ENCODE peak calls at places on chromosomes 5 and 9, in nine cellular contexts. One of them, this sample, is unnamed.

GRCh38 chr5:136155769-136156168 is 23.1 kb downstream of the SMAD5 start:
- DNase-seq in OCI-LY7: no peak
- DNase-seq in adrenal gland: no peak
- DNase-seq in kidney: no peak
- DNase-seq in endodermal cell: no peak
- DNase-seq in neural crest cell: no peak
- DNase-seq in CD8-positive, alpha-beta T cell: no peak
- DNase-seq in GM13977: no peak
- DNase-seq in RWPE1: no peak
- DNase-seq in this sample: no peak

GRCh38 chr9:133834080-133834976 is 96.2 kb upstream of the SARDH start:
- DNase-seq in kidney: peak
- DNase-seq in adrenal gland: no peak
- DNase-seq in GM13977: no peak
- DNase-seq in RWPE1: no peak
- DNase-seq in OCI-LY7: no peak
- DNase-seq in neural crest cell: no peak
- DNase-seq in endodermal cell: no peak
- DNase-seq in CD8-positive, alpha-beta T cell: no peak
- DNase-seq in this sample: no peak

GRCh38 chr9:38141751-38142150 is 72.7 kb upstream of the SHB start:
- DNase-seq in OCI-LY7: no peak
- DNase-seq in CD8-positive, alpha-beta T cell: no peak
- DNase-seq in neural crest cell: no peak
- DNase-seq in GM13977: no peak
- DNase-seq in kidney: no peak
- DNase-seq in adrenal gland: no peak
- DNase-seq in RWPE1: peak
- DNase-seq in endodermal cell: peak
- DNase-seq in this sample: no peak

GRCh38 chr9:123957168-123957721 is 27.3 kb upstream of the DENND1A start:
- DNase-seq in adrenal gland: no peak
- DNase-seq in endodermal cell: no peak
- DNase-seq in kidney: no peak
- DNase-seq in RWPE1: no peak
- DNase-seq in OCI-LY7: no peak
- DNase-seq in GM13977: no peak
- DNase-seq in CD8-positive, alpha-beta T cell: no peak
- DNase-seq in neural crest cell: no peak
- DNase-seq in this sample: no peak

GRCh38 chr5:137705106-137705505 is 30.8 kb downstream of the KLHL3 start:
- DNase-seq in OCI-LY7: no peak
- DNase-seq in GM13977: no peak
- DNase-seq in neural crest cell: no peak
- DNase-seq in endodermal cell: peak
- DNase-seq in kidney: no peak
- DNase-seq in CD8-positive, alpha-beta T cell: no peak
- DNase-seq in adrenal gland: no peak
- DNase-seq in RWPE1: no peak
- DNase-seq in this sample: no peak

GRCh38 chr5:135231289-135231688 is 167.7 kb downstream of the MACROH2A1 start:
- DNase-seq in RWPE1: no peak
- DNase-seq in OCI-LY7: no peak
- DNase-seq in neural crest cell: no peak
- DNase-seq in kidney: peak
- DNase-seq in CD8-positive, alpha-beta T cell: no peak
- DNase-seq in GM13977: no peak
- DNase-seq in endodermal cell: no peak
- DNase-seq in adrenal gland: no peak
- DNase-seq in this sample: peak

GRCh38 chr9:127683723-127684122 is 23.1 kb upstream of the CFAP157 start:
- DNase-seq in kidney: no peak
- DNase-seq in endodermal cell: no peak
- DNase-seq in neural crest cell: no peak
- DNase-seq in CD8-positive, alpha-beta T cell: no peak
- DNase-seq in GM13977: no peak
- DNase-seq in RWPE1: no peak
- DNase-seq in adrenal gland: no peak
- DNase-seq in OCI-LY7: no peak
- DNase-seq in this sample: no peak

GRCh38 chr9:107487521-107488399 is 1.8 kb downstream of the KLF4 start:
- DNase-seq in neural crest cell: peak
- DNase-seq in GM13977: peak
- DNase-seq in CD8-positive, alpha-beta T cell: no peak
- DNase-seq in kidney: peak
- DNase-seq in OCI-LY7: no peak
- DNase-seq in endodermal cell: peak
- DNase-seq in RWPE1: no peak
- DNase-seq in adrenal gland: peak
- DNase-seq in this sample: no peak

GRCh38 chr5:15009420-15009819 is 137.8 kb upstream of the ANKH start:
- DNase-seq in CD8-positive, alpha-beta T cell: no peak
- DNase-seq in neural crest cell: no peak
- DNase-seq in GM13977: no peak
- DNase-seq in adrenal gland: peak
- DNase-seq in kidney: no peak
- DNase-seq in RWPE1: peak
- DNase-seq in OCI-LY7: no peak
- DNase-seq in endodermal cell: no peak
- DNase-seq in this sample: no peak

GRCh38 chr5:37739817-37740261 is 100.0 kb downstream of the GDNF start:
- DNase-seq in OCI-LY7: no peak
- DNase-seq in adrenal gland: peak
- DNase-seq in kidney: no peak
- DNase-seq in RWPE1: no peak
- DNase-seq in neural crest cell: no peak
- DNase-seq in CD8-positive, alpha-beta T cell: no peak
- DNase-seq in endodermal cell: no peak
- DNase-seq in GM13977: no peak
- DNase-seq in this sample: no peak

GRCh38 chr5:99004960-99005359 is 76.2 kb upstream of the CHD1 start:
- DNase-seq in CD8-positive, alpha-beta T cell: no peak
- DNase-seq in endodermal cell: no peak
- DNase-seq in GM13977: peak
- DNase-seq in adrenal gland: no peak
- DNase-seq in kidney: no peak
- DNase-seq in neural crest cell: no peak
- DNase-seq in OCI-LY7: no peak
- DNase-seq in RWPE1: no peak
- DNase-seq in this sample: no peak

GRCh38 chr9:8857330-8858249 is 1058.0 kb upstream of the DMAC1 start:
- DNase-seq in kidney: peak
- DNase-seq in neural crest cell: peak
- DNase-seq in endodermal cell: peak
- DNase-seq in GM13977: peak
- DNase-seq in OCI-LY7: no peak
- DNase-seq in CD8-positive, alpha-beta T cell: no peak
- DNase-seq in RWPE1: no peak
- DNase-seq in adrenal gland: peak
- DNase-seq in this sample: peak

GRCh38 chr9:104301770-104302169 is 202.3 kb upstream of the OR13F1 start:
- DNase-seq in neural crest cell: no peak
- DNase-seq in adrenal gland: no peak
- DNase-seq in CD8-positive, alpha-beta T cell: no peak
- DNase-seq in GM13977: no peak
- DNase-seq in OCI-LY7: no peak
- DNase-seq in kidney: no peak
- DNase-seq in endodermal cell: no peak
- DNase-seq in RWPE1: no peak
- DNase-seq in this sample: no peak

GRCh38 chr5:36696059-36696673 is 89.8 kb downstream of the SLC1A3 start:
- DNase-seq in kidney: no peak
- DNase-seq in endodermal cell: peak
- DNase-seq in RWPE1: peak
- DNase-seq in neural crest cell: peak
- DNase-seq in CD8-positive, alpha-beta T cell: no peak
- DNase-seq in OCI-LY7: peak
- DNase-seq in GM13977: peak
- DNase-seq in adrenal gland: peak
- DNase-seq in this sample: no peak

GRCh38 chr9:134455951-134456739 is 129.9 kb downstream of the RXRA start:
- DNase-seq in kidney: peak
- DNase-seq in adrenal gland: peak
- DNase-seq in neural crest cell: no peak
- DNase-seq in CD8-positive, alpha-beta T cell: peak
- DNase-seq in OCI-LY7: no peak
- DNase-seq in RWPE1: peak
- DNase-seq in GM13977: peak
- DNase-seq in endodermal cell: no peak
- DNase-seq in this sample: no peak

GRCh38 chr5:141960018-141960417 is 2.0 kb upstream of the PCDH12 start:
- DNase-seq in adrenal gland: peak
- DNase-seq in endodermal cell: no peak
- DNase-seq in RWPE1: no peak
- DNase-seq in OCI-LY7: peak
- DNase-seq in kidney: no peak
- DNase-seq in neural crest cell: no peak
- DNase-seq in CD8-positive, alpha-beta T cell: no peak
- DNase-seq in GM13977: no peak
- DNase-seq in this sample: no peak

GRCh38 chr9:81632599-81632998 is 56.7 kb downstream of the TLE1 start:
- DNase-seq in endodermal cell: no peak
- DNase-seq in neural crest cell: no peak
- DNase-seq in adrenal gland: no peak
- DNase-seq in kidney: no peak
- DNase-seq in OCI-LY7: no peak
- DNase-seq in CD8-positive, alpha-beta T cell: no peak
- DNase-seq in GM13977: no peak
- DNase-seq in RWPE1: no peak
- DNase-seq in this sample: no peak

GRCh38 chr5:27328480-27328879 is 290.1 kb upstream of the CDH9 start:
- DNase-seq in RWPE1: peak
- DNase-seq in OCI-LY7: no peak
- DNase-seq in CD8-positive, alpha-beta T cell: no peak
- DNase-seq in adrenal gland: no peak
- DNase-seq in endodermal cell: no peak
- DNase-seq in GM13977: no peak
- DNase-seq in kidney: no peak
- DNase-seq in neural crest cell: no peak
- DNase-seq in this sample: no peak

GRCh38 chr9:34546834-34547827 is 24.3 kb upstream of the ENHO start:
- DNase-seq in endodermal cell: peak
- DNase-seq in kidney: peak
- DNase-seq in CD8-positive, alpha-beta T cell: no peak
- DNase-seq in GM13977: no peak
- DNase-seq in neural crest cell: peak
- DNase-seq in adrenal gland: peak
- DNase-seq in OCI-LY7: peak
- DNase-seq in RWPE1: peak
- DNase-seq in this sample: no peak

GRCh38 chr9:80507611-80508010 is 935.8 kb downstream of the TLE4 start:
- DNase-seq in CD8-positive, alpha-beta T cell: no peak
- DNase-seq in neural crest cell: no peak
- DNase-seq in endodermal cell: no peak
- DNase-seq in RWPE1: no peak
- DNase-seq in adrenal gland: no peak
- DNase-seq in kidney: no peak
- DNase-seq in OCI-LY7: no peak
- DNase-seq in GM13977: no peak
- DNase-seq in this sample: no peak

DNA sequence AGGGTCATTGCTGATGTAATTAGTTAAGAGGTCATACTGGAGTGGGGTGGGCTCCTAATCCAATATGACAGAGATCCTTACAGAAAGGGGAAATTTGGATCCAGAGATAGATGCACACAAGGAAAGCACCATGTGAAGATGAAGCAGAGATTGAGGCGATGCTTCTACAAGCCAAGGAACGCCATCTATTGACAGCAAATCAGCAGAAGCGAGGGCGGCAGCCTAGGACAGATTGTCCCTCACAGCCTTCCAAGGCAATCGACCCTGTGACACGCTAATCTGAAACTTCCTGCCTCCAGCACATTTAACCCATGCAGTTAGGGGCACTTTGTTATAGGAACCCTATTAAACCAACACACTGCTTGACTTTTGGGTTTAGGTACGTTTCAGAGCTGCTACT is 285.1 kb upstream of the DAP start:
- DNase-seq in OCI-LY7: no peak
- DNase-seq in endodermal cell: peak
- DNase-seq in kidney: no peak
- DNase-seq in RWPE1: no peak
- DNase-seq in CD8-positive, alpha-beta T cell: no peak
- DNase-seq in GM13977: no peak
- DNase-seq in neural crest cell: no peak
- DNase-seq in adrenal gland: peak
- DNase-seq in this sample: no peak
- TF ChIP-seq CTCF in OCI-LY7: no peak
- TF ChIP-seq CTCF in endodermal cell: peak
- TF ChIP-seq CTCF in kidney: no peak
- TF ChIP-seq CTCF in RWPE1: no peak
- TF ChIP-seq CTCF in CD8-positive, alpha-beta T cell: no peak
- TF ChIP-seq CTCF in GM13977: peak
- TF ChIP-seq CTCF in neural crest cell: no peak
- TF ChIP-seq CTCF in adrenal gland: no peak
- TF ChIP-seq CTCF in this sample: no peak

DNA sequence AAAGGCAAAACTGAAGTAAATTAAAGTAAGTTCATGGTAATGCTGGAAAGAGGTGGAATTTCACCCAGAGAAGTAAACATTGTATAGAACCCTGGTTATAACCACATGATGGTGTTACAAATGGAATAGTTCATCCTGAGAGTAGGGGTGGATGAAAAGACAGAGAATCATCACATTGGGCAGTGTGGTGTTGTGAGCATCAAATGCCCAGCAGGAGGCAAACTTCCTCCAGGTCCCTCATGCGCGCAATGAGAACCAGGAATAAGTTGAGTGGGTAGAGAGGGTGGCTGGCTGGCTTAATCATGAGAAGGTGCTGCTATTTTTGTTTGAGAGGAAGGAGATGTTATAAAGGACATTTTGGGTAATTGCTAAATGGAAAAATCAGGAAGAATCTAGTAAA is 163.3 kb upstream of the HMHB1 start:
- DNase-seq in GM13977: no peak
- DNase-seq in OCI-LY7: no peak
- DNase-seq in endodermal cell: no peak
- DNase-seq in CD8-positive, alpha-beta T cell: no peak
- DNase-seq in neural crest cell: no peak
- DNase-seq in adrenal gland: no peak
- DNase-seq in RWPE1: no peak
- DNase-seq in kidney: no peak
- DNase-seq in this sample: no peak
- TF ChIP-seq CTCF in GM13977: peak
- TF ChIP-seq CTCF in OCI-LY7: peak
- TF ChIP-seq CTCF in endodermal cell: peak
- TF ChIP-seq CTCF in CD8-positive, alpha-beta T cell: no peak
- TF ChIP-seq CTCF in neural crest cell: peak
- TF ChIP-seq CTCF in adrenal gland: no peak
- TF ChIP-seq CTCF in RWPE1: no peak
- TF ChIP-seq CTCF in kidney: peak
- TF ChIP-seq CTCF in this sample: peak

GRCh38 chr5:140345919-140346347 is 470 bp downstream of the HBEGF start:
- DNase-seq in OCI-LY7: peak
- DNase-seq in kidney: peak
- DNase-seq in endodermal cell: peak
- DNase-seq in adrenal gland: peak
- DNase-seq in CD8-positive, alpha-beta T cell: no peak
- DNase-seq in GM13977: no peak
- DNase-seq in neural crest cell: peak
- DNase-seq in RWPE1: peak
- DNase-seq in this sample: peak
- TF ChIP-seq CTCF in OCI-LY7: no peak
- TF ChIP-seq CTCF in kidney: peak
- TF ChIP-seq CTCF in endodermal cell: peak
- TF ChIP-seq CTCF in adrenal gland: peak
- TF ChIP-seq CTCF in CD8-positive, alpha-beta T cell: no peak
- TF ChIP-seq CTCF in GM13977: peak
- TF ChIP-seq CTCF in neural crest cell: no peak
- TF ChIP-seq CTCF in RWPE1: peak
- TF ChIP-seq CTCF in this sample: peak

GRCh38 chr9:137318976-137319375 is 16.9 kb upstream of the NRARP start:
- DNase-seq in RWPE1: no peak
- DNase-seq in CD8-positive, alpha-beta T cell: no peak
- DNase-seq in endodermal cell: peak
- DNase-seq in OCI-LY7: no peak
- DNase-seq in GM13977: no peak
- DNase-seq in kidney: peak
- DNase-seq in neural crest cell: no peak
- DNase-seq in adrenal gland: no peak
- DNase-seq in this sample: no peak
- TF ChIP-seq CTCF in RWPE1: no peak
- TF ChIP-seq CTCF in CD8-positive, alpha-beta T cell: no peak
- TF ChIP-seq CTCF in endodermal cell: peak
- TF ChIP-seq CTCF in OCI-LY7: no peak
- TF ChIP-seq CTCF in GM13977: no peak
- TF ChIP-seq CTCF in kidney: no peak
- TF ChIP-seq CTCF in neural crest cell: no peak
- TF ChIP-seq CTCF in adrenal gland: no peak
- TF ChIP-seq CTCF in this sample: peak